ENCODE peak calls at places on chromosomes 1 and 21, in four cellular contexts. H is GM12878, K is K562, X is HepG2. A is an unnamed sample.

GRCh38 chr1:184882649-184883303 is 91.5 kb downstream of the NIBAN1 start:
- DNase-seq in H (no peak), K (no peak), X (no peak), A (no peak)

GRCh38 chr1:50930193-50930592 is 29.9 kb downstream of the FAF1 start:
- DNase-seq in H (peak; percentile 34), K (no peak), X (no peak), A (no peak)

GRCh38 chr1:224492015-224492414 is 57.4 kb upstream of the WDR26 start:
- DNase-seq in H (no peak), K (no peak), X (no peak), A (no peak)

GRCh38 chr1:31697369-31697984 is 6.3 kb downstream of the COL16A1 start:
- DNase-seq in H (no peak), K (no peak), X (no peak), A (no peak)

GRCh38 chr1:10451286-10451685 is 1.5 kb downstream of the CORT start:
- DNase-seq in H (no peak), K (no peak), X (no peak), A (no peak)

GRCh38 chr1:165050246-165050645 is 306.3 kb downstream of the LMX1A start:
- DNase-seq in H (no peak), K (no peak), X (no peak), A (no peak)

GRCh38 chr21:44350773-44351481 is 2.5 kb upstream of the TRPM2 start:
- DNase-seq in H (no peak), K (no peak), X (no peak), A (no peak)

GRCh38 chr1:153515504-153516394 is 20.0 kb downstream of the S100A6 start:
- DNase-seq in H (no peak), K (peak; percentile 49), X (no peak), A (no peak)

GRCh38 chr1:235225299-235225698 is 64.2 kb upstream of the RBM34 start:
- DNase-seq in H (no peak), K (no peak), X (no peak), A (no peak)

GRCh38 chr1:151711940-151712339 is 4.7 kb downstream of the CELF3 start:
- DNase-seq in H (no peak), K (no peak), X (no peak), A (no peak)

GRCh38 chr1:225769687-225770086 is 7.9 kb upstream of the SRP9 start:
- DNase-seq in H (no peak), K (peak; percentile 33), X (no peak), A (no peak)

GRCh38 chr1:172499636-172500141 is 33.3 kb upstream of the SUCO start:
- DNase-seq in H (no peak), K (no peak), X (peak; percentile 90), A (no peak)

DNA sequence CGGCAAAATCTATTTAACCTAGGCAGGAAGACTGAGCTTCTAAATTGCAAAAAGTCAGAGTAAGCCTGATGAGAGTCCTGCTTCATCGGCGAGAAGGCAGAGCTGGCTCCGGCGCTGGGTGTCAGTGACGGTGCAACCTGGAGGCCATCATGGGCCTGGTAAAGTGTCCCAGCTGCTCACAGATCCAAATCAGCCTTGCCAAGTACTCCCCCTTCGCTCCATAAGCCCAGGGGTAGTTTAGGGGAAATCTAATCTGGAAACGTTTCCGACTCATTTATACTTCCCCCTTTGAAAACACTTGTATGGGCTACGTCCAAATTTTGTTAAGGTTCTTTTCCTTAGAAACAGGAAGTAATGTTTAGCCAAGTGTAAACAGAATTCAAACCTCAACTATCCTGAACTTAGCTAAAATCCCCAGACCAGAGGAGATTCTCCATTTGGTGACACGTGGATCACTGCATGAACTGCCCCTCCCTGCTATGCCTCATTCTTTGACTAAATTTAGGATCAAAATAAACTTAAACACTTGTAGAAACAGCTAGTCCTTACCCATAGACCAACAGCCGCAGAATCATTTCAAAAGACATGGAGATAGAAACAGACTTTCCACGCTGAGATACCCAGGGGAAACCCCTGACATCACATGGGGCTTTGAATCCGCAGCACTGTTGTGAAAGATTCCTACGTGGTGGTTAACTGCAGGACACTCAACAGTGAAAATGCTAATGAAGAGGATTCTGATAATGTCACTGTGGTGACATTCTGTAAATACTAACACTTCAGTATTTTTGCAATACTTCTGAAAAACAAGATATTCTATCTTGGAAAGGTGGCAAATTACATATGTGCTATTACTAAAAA is 172.7 kb downstream of the TGFBR3 start:
- DNase-seq in H (peak; percentile 55), K (no peak), X (no peak), A (no peak)
- TF ChIP-seq TARDBP in H (no peak), K (no peak), X (no peak), A (no peak)

DNA sequence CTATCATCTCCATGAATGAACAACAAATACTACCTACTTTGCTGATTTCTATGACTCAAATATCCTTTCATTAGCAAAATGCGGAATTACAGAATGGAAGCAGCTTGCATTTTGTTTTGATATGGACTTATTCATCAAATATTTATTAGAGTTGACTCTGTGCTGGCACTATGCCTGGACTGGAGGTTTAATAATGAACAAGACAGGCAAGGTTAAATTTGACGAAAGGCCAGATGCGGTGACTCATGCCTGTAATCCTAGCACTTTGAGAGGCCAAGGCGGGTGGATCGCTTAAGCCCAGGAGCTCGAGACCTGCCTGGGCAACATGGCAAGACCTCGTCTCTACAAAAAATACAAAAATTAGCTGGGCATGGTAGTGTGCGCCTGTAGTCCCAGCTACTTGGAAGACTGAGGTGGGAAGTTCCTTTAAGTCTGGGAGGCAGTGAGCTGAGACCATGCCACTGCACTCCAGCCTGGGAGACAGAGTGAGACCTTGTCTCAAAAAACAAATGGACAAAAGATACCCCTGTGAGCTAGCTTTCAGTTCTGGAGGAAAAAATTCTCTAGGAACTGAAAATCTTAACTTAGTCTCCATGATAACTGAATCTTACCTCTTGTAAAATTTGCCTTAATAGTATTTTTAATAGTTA is 29.3 kb upstream of the SOD1 start:
- DNase-seq in H (no peak), K (no peak), X (peak; percentile 3), A (no peak)
- TF ChIP-seq TARDBP in H (no peak), K (no peak), X (no peak), A (no peak)

GRCh38 chr1:17776426-17776825 is 21.3 kb downstream of the ACTL8 start:
- DNase-seq in H (no peak), K (no peak), X (no peak), A (no peak)
- TF ChIP-seq TARDBP in H (no peak), K (no peak), X (no peak), A (no peak)

GRCh38 chr1:204565617-204566582 is 49.7 kb downstream of the MDM4 start:
- DNase-seq in H (no peak), K (peak; percentile 92), X (peak; percentile 63), A (peak; percentile 90)
- TF ChIP-seq TARDBP in H (no peak), K (no peak), X (no peak), A (no peak)

GRCh38 chr1:39687243-39687642 is 4.0 kb downstream of the HPCAL4 start:
- DNase-seq in H (no peak), K (no peak), X (no peak), A (no peak)
- TF ChIP-seq TARDBP in H (no peak), K (no peak), X (no peak), A (no peak)

A was measured in HEK293T.